ENCODE peak calls at places on chromosomes 12 and 14, in five cellular contexts. T is GM12878, K is HepG2, V is SK-N-SH, H is HCT116. F is an unnamed sample. For H3K36me3 and H3K4me1, the result is how much of the 10 kb centered on the place peaks cover.

GRCh38 chr12:79367016-79367575 is 323.7 kb downstream of the PAWR start:
- DNase-seq in T (no peak), H (no peak), K (no peak), V (no peak), F (no peak)

GRCh38 chr12:90015228-90015627 is 306.6 kb upstream of the ATP2B1 start:
- DNase-seq in H (no peak), K (no peak), T (no peak), V (no peak), F (no peak)

GRCh38 chr14:88667555-88668273 is 104.9 kb downstream of the ZC3H14 start:
- DNase-seq in K (peak), H (peak), V (peak), T (peak), F (peak)

GRCh38 chr12:85155791-85156190 is 119.6 kb downstream of the LRRIQ1 start:
- DNase-seq in K (peak), H (peak), V (peak), T (no peak), F (peak)

GRCh38 chr12:76519538-76519937 is 40.0 kb downstream of the OSBPL8 start:
- DNase-seq in T (no peak), V (no peak), K (no peak), H (no peak), F (no peak)

GRCh38 chr14:68937790-68938514 is 41.1 kb downstream of the ACTN1 start:
- DNase-seq in H (no peak), K (no peak), V (peak), T (no peak), F (peak)

GRCh38 chr14:72849222-72849621 is 44.7 kb downstream of the DPF3 start:
- DNase-seq in V (no peak), T (no peak), H (no peak), K (no peak), F (no peak)

GRCh38 chr14:78319826-78320635 is 149.9 kb downstream of the NRXN3 start:
- DNase-seq in K (no peak), H (no peak), V (peak), T (no peak), F (no peak)

GRCh38 chr12:122860854-122861585 is 25.8 kb downstream of the HIP1R start:
- DNase-seq in K (no peak), T (no peak), H (no peak), V (peak), F (no peak)

GRCh38 chr12:98771811-98772752 is 127.0 kb downstream of the APAF1 start:
- DNase-seq in T (no peak), V (no peak), K (no peak), H (no peak), F (no peak)

GRCh38 chr14:69259531-69260245 is at the start of gene GALNT16:
- DNase-seq in H (no peak), T (no peak), V (peak), K (no peak), F (peak)

GRCh38 chr12:31257784-31258183 is 68.2 kb downstream of the SINHCAF start:
- DNase-seq in T (no peak), K (no peak), H (no peak), V (no peak), F (no peak)

GRCh38 chr12:127485528-127485927 is 781.4 kb upstream of the TMEM132C start:
- DNase-seq in K (no peak), T (no peak), V (no peak), H (no peak), F (no peak)

GRCh38 chr12:52007158-52007921 is 594 bp downstream of the TAMALIN start:
- DNase-seq in K (no peak), T (no peak), H (no peak), V (no peak), F (peak)

GRCh38 chr14:98715054-98715453 is 556.9 kb downstream of the BCL11B start:
- DNase-seq in K (no peak), V (no peak), H (no peak), T (no peak), F (no peak)

GRCh38 chr14:105878554-105878953 is 352.2 kb downstream of the TMEM121 start:
- DNase-seq in T (no peak), V (no peak), H (no peak), K (no peak), F (no peak)

GRCh38 chr14:104361921-104362681 is 217.5 kb upstream of the C14orf180 start:
- DNase-seq in T (no peak), V (peak), H (no peak), K (no peak), F (no peak)

GRCh38 chr14:25484194-25484593 is 434.2 kb upstream of the STXBP6 start:
- DNase-seq in K (no peak), H (no peak), V (no peak), T (no peak), F (no peak)

GRCh38 chr14:97408503-97408902 is 611.3 kb downstream of the VRK1 start:
- DNase-seq in V (no peak), K (no peak), T (peak), H (no peak), F (no peak)

GRCh38 chr12:112761366-112761986 is 30.1 kb upstream of the RPH3A start:
- DNase-seq in K (peak), V (no peak), T (no peak), H (no peak), F (no peak)

GRCh38 chr12:22034709-22035506 is 11.1 kb upstream of the CMAS start:
- DNase-seq in H (no peak), T (no peak), V (no peak), K (no peak), F (no peak)

GRCh38 chr14:55731881-55732498 is 152.0 kb downstream of the KTN1 start:
- DNase-seq in T (no peak), K (peak), V (no peak), H (peak), F (peak)

GRCh38 chr12:55736780-55737580 is 5.9 kb upstream of the GDF11 start:
- DNase-seq in T (no peak), H (peak), K (peak), V (peak), F (peak)

GRCh38 chr14:101109981-101110728 is 206.6 kb upstream of the RTL1 start:
- DNase-seq in V (peak), H (no peak), K (no peak), T (no peak), F (no peak)

GRCh38 chr12:3251691-3252090 is 174.5 kb downstream of the TSPAN9 start:
- DNase-seq in K (no peak), T (no peak), H (no peak), V (no peak), F (no peak)

GRCh38 chr12:1614360-1614759 is 14.7 kb upstream of the WNT5B start:
- DNase-seq in H (no peak), K (no peak), V (no peak), T (no peak), F (no peak)

GRCh38 chr12:65308601-65309071 is 30.2 kb downstream of the MSRB3 start:
- DNase-seq in H (no peak), K (no peak), V (no peak), T (no peak), F (no peak)

GRCh38 chr14:44979740-44980346 is 17.9 kb downstream of the TOGARAM1 start:
- DNase-seq in T (no peak), V (peak), K (no peak), H (no peak), F (no peak)

GRCh38 chr14:104877066-104877805 is 12.2 kb downstream of the CEP170B start:
- DNase-seq in K (no peak), V (no peak), T (no peak), H (no peak), F (no peak)

GRCh38 chr12:71128191-71128590 is 29.6 kb downstream of the TSPAN8 start:
- DNase-seq in V (no peak), K (no peak), H (no peak), T (no peak), F (peak)

GRCh38 chr14:86065407-86065806 is 535.5 kb downstream of the FLRT2 start:
- DNase-seq in V (no peak), T (no peak), H (no peak), K (no peak), F (no peak)

GRCh38 chr12:63150255-63151060 is 543 bp downstream of the AVPR1A start:
- DNase-seq in T (no peak), K (no peak), V (peak), H (no peak), F (peak)

GRCh38 chr14:69260246-69260978 is 454 bp downstream of the GALNT16 start:
- DNase-seq in T (no peak), H (no peak), K (no peak), V (peak), F (peak)

GRCh38 chr14:79552778-79553177 is 658.5 kb downstream of the DIO2 start:
- DNase-seq in H (no peak), T (no peak), V (no peak), K (no peak), F (peak)

GRCh38 chr14:49970474-49971147 is 77.7 kb downstream of the ARF6 start:
- DNase-seq in V (no peak), H (no peak), K (no peak), T (no peak), F (no peak)

DNA sequence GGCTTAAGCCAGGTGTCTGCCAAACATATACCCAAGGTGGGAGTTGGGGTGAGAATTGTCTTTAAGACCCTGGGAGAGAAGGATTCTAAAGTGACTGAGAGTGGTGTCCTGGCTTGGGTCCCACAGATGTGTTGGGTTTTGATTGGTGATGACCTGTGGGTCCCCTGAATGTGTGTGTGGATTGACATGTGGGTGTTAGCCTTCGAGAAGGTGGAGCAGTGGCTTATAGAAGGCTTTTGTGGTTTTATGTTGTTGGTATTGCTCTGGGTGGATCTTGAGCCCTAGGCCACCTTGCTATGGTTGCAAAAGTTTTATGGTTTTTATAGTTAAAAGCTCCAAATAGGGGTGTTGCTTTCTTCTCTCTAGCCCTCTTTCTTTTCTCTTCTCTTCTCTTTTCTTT is 29.7 kb downstream of the PLEKHG3 start:
- DNase-seq in K (no peak), T (no peak), H (no peak), V (no peak), F (no peak)
- H3K36me3 ChIP-seq in K (under half), T (under half), H (under half), V (under half), F (under half)

GRCh38 chr12:14936224-14936861 is 2.0 kb downstream of the ERP27 start:
- DNase-seq in K (no peak), T (no peak), V (no peak), H (no peak), F (peak)
- TF ChIP-seq REST in K (no peak), T (no peak), V (no peak), H (no peak), F (no peak)

GRCh38 chr14:89723930-89724915 is 230.3 kb downstream of the EFCAB11 start:
- DNase-seq in V (no peak), H (no peak), K (no peak), T (no peak), F (no peak)

GRCh38 chr14:89720741-89721315 is 233.7 kb downstream of the EFCAB11 start:
- DNase-seq in K (no peak), H (no peak), T (peak), V (peak), F (peak)

GRCh38 chr14:89720076-89720687 is 234.3 kb downstream of the EFCAB11 start:
- DNase-seq in V (no peak), T (no peak), K (no peak), H (no peak), F (no peak)

GRCh38 chr14:89721330-89721729 is 233.2 kb downstream of the EFCAB11 start:
- DNase-seq in V (peak), T (no peak), K (no peak), H (no peak), F (no peak)

DNA sequence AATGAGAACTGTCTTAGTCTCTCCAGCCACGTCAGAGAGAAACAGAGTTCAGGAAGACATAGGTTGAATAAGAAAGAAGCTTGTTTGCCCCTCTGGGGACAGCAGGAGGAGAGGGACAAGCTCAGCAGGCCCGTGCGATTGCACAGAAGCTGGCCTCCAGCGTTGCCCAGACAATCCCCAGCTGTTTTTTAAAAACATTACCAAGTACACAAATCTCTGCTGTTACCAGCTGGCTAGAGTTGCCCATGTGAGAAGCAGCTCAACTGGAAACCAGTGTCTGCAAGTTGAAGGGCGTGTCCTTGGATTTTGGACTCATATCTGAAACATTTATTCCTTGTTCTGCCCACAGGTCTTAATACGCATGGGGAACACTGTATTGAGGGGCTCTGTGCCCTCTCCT is 232.5 kb downstream of the EFCAB11 start:
- DNase-seq in H (no peak), K (no peak), V (no peak), T (no peak), F (no peak)
- H3K4me1 ChIP-seq in H (under half), K (under half), V (under half), T (under half), F (under half)

GRCh38 chr12:6533653-6534157 is 612 bp upstream of the GAPDH start:
- DNase-seq in K (peak), T (no peak), V (peak), H (peak), F (peak)
- H3K36me3 ChIP-seq in K (half or more), T (under half), V (under half), H (half or more), F (under half)

DNA sequence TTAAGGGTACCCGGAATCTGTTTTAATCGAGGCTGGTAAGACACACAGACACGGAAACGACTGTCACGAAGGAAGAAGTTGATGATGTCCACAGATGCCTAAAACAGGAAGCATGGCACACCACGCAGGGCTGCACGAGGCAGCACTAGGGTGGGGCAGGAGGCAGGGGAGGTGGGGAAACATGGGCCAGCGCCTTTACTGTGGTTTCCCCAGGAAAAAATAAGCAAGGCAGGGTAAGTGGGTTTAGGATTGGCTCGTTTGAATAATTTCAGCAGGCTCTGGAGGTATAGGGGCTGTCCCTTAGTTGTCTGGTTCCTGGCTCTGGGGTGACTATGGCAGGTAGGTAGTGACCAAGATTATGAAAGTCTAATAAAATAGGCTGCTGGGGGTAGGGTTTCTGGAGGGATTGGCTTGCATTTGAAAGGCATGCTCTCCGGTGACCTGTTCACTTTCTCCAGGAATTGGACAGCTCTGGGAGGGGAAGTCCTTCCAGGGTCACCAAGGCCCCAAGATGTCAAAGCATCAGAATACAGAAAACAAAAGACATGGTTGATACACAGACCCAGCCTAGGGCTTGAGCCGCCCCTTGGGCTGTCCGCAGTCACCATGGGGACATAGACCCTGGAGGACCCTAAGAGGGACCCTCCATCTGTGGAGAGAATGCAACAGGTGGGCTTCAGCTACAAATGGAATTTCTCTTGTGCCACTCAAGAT is 35.3 kb downstream of the MAP1LC3B2 start:
- DNase-seq in V (no peak), K (no peak), T (no peak), H (no peak), F (no peak)
- TF ChIP-seq REST in V (peak), K (no peak), T (no peak), H (no peak), F (no peak)

DNA sequence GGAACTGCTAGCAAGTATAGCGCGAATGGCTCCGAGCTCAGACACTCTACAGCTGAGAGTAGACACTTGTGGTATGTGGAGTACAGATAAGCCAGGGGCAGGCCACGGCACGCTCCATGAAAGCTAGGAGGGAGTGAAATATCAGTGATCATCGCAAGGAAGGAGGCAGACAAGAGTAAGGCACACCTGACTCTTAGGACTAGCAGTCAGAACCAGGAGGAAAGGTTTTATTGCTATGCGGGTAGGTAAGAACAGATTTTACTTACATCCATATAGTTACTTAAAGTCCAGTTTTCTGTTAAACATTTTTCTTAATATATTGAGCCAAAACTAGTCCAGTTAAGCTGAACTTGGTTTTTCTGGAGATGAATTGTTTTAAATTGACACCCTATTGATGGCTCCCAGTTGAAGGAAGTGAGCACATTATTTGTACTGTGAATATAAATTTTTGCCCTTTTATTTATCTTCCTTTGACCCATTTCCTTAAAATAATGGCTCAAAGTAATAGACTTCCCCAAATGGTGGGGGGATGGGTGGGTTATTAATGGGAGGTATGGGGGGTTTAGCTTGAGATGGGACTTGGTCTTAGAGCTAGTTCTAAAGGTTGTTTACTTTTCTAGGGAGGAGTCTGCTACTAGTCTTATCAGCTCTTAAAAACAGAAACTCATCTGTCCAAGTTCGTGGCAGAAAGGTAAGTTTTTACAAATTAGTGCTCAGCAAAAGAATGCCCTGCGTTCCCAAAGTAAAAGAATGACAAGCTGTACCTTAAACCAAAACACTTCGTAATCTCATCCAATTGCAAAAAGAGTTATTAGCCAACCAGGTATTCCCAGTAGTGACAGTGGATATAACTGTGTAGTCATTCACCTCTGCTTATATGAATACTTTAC is 5.8 kb downstream of the HNRNPA1 start:
- DNase-seq in V (no peak), H (no peak), T (no peak), K (no peak), F (peak)
- H3K4me1 ChIP-seq in V (under half), H (half or more), T (under half), K (under half), F (under half)

GRCh38 chr12:331287-331686 is 57.8 kb downstream of the KDM5A start:
- DNase-seq in K (no peak), H (no peak), T (no peak), V (no peak), F (no peak)

GRCh38 chr12:321606-322326 is 59.1 kb upstream of the SLC6A13 start:
- DNase-seq in V (no peak), T (no peak), H (peak), K (peak), F (no peak)

GRCh38 chr12:323507-323906 is 60.9 kb upstream of the SLC6A13 start:
- DNase-seq in V (no peak), H (no peak), T (no peak), K (no peak), F (no peak)

DNA sequence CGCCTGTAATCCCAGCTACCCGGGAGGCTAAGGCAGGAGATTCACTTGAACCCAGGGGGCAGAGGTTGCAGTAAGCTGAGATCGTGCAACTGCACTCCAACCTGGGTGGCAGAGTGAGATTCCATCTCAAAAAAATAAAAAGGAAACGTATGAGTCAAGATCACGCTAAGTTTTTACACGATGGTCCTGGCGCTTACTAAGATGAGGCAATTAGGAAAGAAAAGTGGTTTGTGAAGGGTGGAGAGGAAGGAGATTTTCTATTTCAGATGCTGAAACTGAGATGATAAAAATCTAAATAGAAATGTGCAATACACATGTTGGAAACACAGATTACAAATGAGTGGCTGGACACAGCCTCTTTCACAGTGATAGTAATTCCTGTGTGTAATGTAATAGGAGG is 63.2 kb downstream of the KDM5A start:
- DNase-seq in V (no peak), H (no peak), T (no peak), K (no peak), F (no peak)
- H3K36me3 ChIP-seq in V (half or more), H (under half), T (under half), K (half or more), F (under half)

F was measured in GM23338.